ENCODE peak calls at places on chromosomes 6 and 20, in four cellular contexts. Q, Y, H and M are unnamed samples.

GRCh38 chr6:108114861-108115597 is 40.5 kb upstream of the OSTM1 start:
- DNase-seq in Q (peak), Y (no peak), H (no peak), M (no peak)

GRCh38 chr6:134389129-134389528 is 71.2 kb upstream of the SGK1 start:
- DNase-seq in Q (no peak), Y (no peak), H (no peak), M (no peak)

GRCh38 chr6:155093430-155093829 is 98.3 kb downstream of the TIAM2 start:
- DNase-seq in Q (no peak), Y (no peak), H (no peak), M (no peak)

GRCh38 chr6:113697642-113698410 is 159.3 kb upstream of the MARCKS start:
- DNase-seq in Q (no peak), Y (no peak), H (no peak), M (no peak)

GRCh38 chr20:45406260-45407066 is 1.6 kb upstream of the DBNDD2 start:
- DNase-seq in Q (peak), Y (peak), H (no peak), M (no peak)

GRCh38 chr20:22288156-22288555 is 296.2 kb downstream of the FOXA2 start:
- DNase-seq in Q (no peak), Y (no peak), H (no peak), M (no peak)

GRCh38 chr6:2744206-2744771 is 6.4 kb downstream of the MYLK4 start:
- DNase-seq in Q (no peak), Y (no peak), H (no peak), M (no peak)

GRCh38 chr6:32637219-32637880 is at the start of gene HLA-DQA1:
- DNase-seq in Q (no peak), Y (no peak), H (peak), M (no peak)

GRCh38 chr6:40312213-40313015 is 274.8 kb downstream of the LRFN2 start:
- DNase-seq in Q (no peak), Y (no peak), H (no peak), M (no peak)

GRCh38 chr6:158006821-158007570 is 25.3 kb downstream of the SYNJ2 start:
- DNase-seq in Q (no peak), Y (no peak), H (no peak), M (no peak)
- TF ChIP-seq NR2C2 in Q (no peak), Y (no peak), H (no peak), M (no peak)

DNA sequence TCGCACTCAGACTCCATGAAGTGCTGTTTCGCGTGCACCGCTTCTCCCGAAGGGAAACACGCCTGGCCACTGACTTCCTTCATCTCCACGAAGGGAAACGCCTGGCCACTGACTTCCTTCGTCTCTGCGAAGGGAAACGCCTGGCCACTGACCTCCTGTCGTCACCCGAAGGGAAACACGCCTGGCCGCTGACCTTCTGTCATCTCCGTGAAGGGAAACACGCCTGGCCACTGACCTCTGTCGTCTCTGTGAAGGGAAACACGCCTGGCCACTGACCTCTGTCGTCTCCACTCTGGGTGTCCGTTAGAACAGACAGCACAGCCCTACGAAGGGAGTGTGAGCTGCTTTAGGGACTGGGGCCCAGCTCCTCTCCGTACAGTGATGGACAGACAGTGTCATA is 17.1 kb upstream of the ADRM1 start:
- DNase-seq in Q (no peak), Y (no peak), H (no peak), M (no peak)
- TF ChIP-seq NR2C2 in Q (no peak), Y (no peak), H (no peak), M (no peak)

GRCh38 chr20:49590163-49591017 is 22.5 kb upstream of the PTGIS start:
- DNase-seq in Q (no peak), Y (no peak), H (no peak), M (no peak)

GRCh38 chr20:49592120-49592519 is 24.2 kb upstream of the PTGIS start:
- DNase-seq in Q (no peak), Y (no peak), H (no peak), M (no peak)

GRCh38 chr20:49586967-49587587 is 19.1 kb upstream of the PTGIS start:
- DNase-seq in Q (no peak), Y (no peak), H (no peak), M (no peak)

GRCh38 chr20:49591217-49591865 is 23.4 kb upstream of the PTGIS start:
- DNase-seq in Q (no peak), Y (no peak), H (no peak), M (no peak)

DNA sequence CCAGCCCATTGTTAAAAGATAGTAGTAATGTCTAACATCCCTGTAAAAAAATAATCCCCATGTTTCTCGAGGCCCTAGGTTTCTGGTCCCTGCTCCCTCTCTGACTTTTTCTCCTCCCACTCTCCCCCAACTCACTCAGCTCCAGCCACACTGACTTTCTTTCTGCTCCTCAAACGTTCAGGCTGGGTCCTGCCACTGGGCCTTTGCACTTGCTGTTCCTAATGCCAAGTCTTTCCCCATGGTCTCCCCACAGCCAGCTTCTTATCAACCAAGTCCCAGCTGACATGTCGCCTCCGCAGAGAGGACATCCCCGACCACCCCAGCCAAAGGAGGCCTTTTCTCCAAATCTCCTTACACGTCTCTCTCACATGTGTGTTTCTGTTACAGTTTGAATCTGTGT is 21.8 kb upstream of the PTGIS start:
- DNase-seq in Q (no peak), Y (no peak), H (no peak), M (no peak)
- TF ChIP-seq NR2C2 in Q (no peak), Y (no peak), H (no peak), M (no peak)

DNA sequence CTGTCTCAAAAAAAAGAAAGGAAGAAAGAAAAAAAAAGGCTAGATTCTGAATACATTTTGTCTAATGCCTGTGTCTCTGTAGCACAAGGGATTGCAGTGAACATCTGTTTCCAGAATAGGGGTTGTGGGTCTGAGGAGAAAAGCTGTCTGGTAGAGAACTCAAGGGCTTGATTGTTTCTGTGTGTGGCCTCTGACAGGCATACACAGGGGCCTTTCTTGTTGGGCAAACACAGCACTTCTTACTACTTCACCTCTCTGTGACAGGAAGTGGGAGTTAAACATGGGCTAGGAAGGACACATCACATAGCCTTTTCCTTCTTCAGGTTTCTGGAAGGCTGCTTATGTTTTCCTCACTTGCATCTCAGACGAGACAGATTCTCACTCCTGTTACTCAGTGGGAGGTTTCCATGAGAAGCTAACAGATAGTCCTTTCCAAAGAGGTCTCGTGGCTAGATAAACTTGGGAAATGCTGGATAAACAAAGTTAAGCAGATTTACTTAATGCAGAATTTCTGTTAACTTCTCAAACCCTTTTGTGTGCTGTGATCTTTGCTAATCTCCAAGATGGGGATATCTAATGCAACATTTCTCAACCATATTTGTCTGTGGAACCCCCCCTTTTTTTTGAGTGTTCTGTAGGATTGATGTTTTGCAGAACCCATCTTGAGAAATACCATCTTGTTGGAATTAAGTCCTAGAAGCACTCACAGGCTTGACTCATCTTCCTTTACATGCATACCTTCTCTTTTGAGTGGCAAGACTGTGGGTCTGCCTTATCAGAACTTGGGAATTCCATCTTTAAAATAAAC is 41.9 kb upstream of the RNF8 start:
- DNase-seq in Q (no peak), Y (no peak), H (no peak), M (no peak)
- TF ChIP-seq NR2C2 in Q (no peak), Y (no peak), H (no peak), M (no peak)

DNA sequence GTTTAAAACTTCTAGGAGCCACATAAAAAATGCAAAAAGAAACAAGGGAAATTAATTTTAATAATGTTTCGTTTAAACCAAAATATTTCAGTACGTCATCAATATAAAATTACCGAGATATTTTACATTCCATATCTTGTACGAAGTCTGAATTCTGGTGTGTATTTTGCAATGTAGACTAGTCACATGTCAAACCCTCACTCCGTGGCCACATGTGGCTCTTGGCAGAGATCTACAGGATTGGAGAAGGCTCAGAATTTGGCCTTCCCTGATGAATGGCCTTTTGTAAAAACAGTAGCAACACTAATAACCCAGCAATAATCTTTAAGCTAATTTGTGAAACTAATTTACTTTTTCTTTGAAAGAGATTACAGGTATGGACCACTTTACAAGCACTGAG is 217.0 kb downstream of the PRL start:
- DNase-seq in Q (no peak), Y (no peak), H (no peak), M (no peak)
- TF ChIP-seq NR2C2 in Q (no peak), Y (no peak), H (no peak), M (no peak)

DNA sequence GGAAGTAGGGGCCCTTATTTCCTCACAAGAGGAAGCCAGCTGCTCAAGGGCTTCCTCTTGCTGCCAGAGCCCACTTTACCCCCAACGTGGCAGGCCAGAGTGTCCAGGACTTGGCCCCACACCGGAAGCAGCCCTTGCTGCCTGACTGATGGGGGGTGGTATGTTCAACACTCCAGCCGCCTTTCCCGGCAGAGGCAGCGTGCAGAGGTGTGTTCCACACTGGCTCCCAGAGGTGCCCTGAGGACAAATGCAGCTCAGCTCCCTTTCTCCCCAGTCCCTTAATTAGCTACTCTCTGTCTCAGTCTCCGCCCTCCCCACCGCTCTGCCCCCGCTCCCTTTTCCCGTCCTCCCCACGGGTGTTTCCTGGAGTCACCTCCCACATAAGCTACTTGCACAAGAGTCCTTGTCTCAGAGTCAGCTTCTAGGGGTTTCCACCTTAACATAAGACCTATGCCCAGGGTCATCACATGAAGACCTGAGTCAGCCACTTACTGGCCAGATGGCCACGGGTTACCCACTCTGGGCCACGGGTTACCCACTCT is 61.7 kb upstream of the SHLD1 start:
- DNase-seq in Q (no peak), Y (no peak), H (no peak), M (no peak)
- TF ChIP-seq NR2C2 in Q (no peak), Y (no peak), H (no peak), M (no peak)

DNA sequence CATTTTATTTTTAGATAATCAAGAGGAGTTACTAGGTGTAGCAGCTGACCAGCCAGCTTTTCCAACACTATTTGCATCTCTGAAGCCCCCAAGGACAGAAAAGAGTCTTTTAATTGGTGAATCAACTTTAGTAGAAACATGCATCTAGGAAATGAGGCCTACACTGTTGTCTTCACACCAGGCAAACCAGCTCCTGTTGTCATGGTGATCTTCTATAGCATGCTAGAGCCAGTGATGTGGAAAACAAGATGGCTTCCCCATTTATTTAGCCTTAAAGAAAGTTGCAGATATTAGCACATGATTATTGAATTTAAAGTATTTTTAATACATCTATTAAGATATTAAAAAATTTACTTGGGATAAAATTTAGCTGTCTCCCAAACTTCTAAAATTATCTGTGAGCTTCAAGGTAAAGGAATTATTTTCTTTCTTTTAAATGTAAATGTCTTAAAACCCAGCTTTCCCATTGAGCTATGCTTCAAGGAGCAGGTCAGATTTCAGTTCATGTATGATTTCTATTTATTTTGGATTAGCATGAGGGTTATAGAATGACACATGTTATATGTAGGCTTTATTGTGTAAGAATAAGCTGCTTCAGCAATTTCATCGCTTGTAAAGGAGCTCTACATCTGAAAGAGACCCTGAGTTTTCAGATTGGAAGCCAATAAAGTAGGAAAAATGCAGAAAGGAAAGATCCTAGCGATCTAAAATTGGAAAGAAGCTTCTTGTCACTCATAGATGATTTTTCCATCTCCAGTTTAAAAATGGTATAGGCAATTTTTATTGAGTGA is 564.9 kb upstream of the CITED2 start:
- DNase-seq in Q (no peak), Y (peak), H (no peak), M (no peak)
- TF ChIP-seq NR2C2 in Q (no peak), Y (no peak), H (no peak), M (no peak)

GRCh38 chr6:51535327-51535726 is 552.1 kb downstream of the PKHD1 start:
- DNase-seq in Q (no peak), Y (no peak), H (no peak), M (no peak)

GRCh38 chr6:51533962-51534361 is 553.5 kb downstream of the PKHD1 start:
- DNase-seq in Q (no peak), Y (no peak), H (no peak), M (no peak)

GRCh38 chr6:51529240-51529639 is 558.2 kb downstream of the PKHD1 start:
- DNase-seq in Q (no peak), Y (no peak), H (no peak), M (no peak)

GRCh38 chr6:51528556-51528955 is 558.9 kb downstream of the PKHD1 start:
- DNase-seq in Q (no peak), Y (no peak), H (no peak), M (no peak)

GRCh38 chr6:51531623-51532022 is 555.8 kb downstream of the PKHD1 start:
- DNase-seq in Q (no peak), Y (no peak), H (peak), M (no peak)
- TF ChIP-seq NR2C2 in Q (no peak), Y (no peak), H (no peak), M (no peak)

GRCh38 chr20:51588762-51589161 is 46.2 kb upstream of the NFATC2 start:
- DNase-seq in Q (no peak), Y (no peak), H (no peak), M (no peak)
- TF ChIP-seq NR2C2 in Q (no peak), Y (no peak), H (no peak), M (no peak)